ENCODE peak calls at places on chromosomes 1 and 21, in four cellular contexts. K, G, F and Q are unnamed samples. For H3K4me1, the result is how much of the 10 kb centered on the place peaks cover.

GRCh38 chr1:111739984-111740765 is 980 bp upstream of the INKA2 start:
- DNase-seq in F (peak), G (peak), K (peak), Q (no peak)

GRCh38 chr1:109161836-109162606 is 48.1 kb downstream of the ELAPOR1 start:
- DNase-seq in K (peak), G (no peak), F (peak), Q (peak)

GRCh38 chr1:196078691-196079090 is 529.5 kb downstream of the KCNT2 start:
- DNase-seq in F (no peak), K (no peak), G (no peak), Q (no peak)

GRCh38 chr1:247332901-247333361 is 1.3 kb upstream of the ZNF496 start:
- DNase-seq in G (peak), F (no peak), K (peak), Q (no peak)

GRCh38 chr1:26283226-26283853 is 3.5 kb downstream of the SH3BGRL3 start:
- DNase-seq in F (no peak), G (no peak), K (peak), Q (no peak)

GRCh38 chr1:167520711-167521206 is 2.4 kb upstream of the CD247 start:
- DNase-seq in G (no peak), K (no peak), F (no peak), Q (no peak)

GRCh38 chr21:25461730-25462129 is 145.6 kb downstream of the MRPL39 start:
- DNase-seq in G (no peak), F (no peak), K (no peak), Q (no peak)

GRCh38 chr1:220184503-220184902 is 87.8 kb downstream of the RAB3GAP2 start:
- DNase-seq in G (no peak), K (no peak), F (no peak), Q (no peak)

GRCh38 chr1:93980320-93980744 is 71.1 kb upstream of the GCLM start:
- DNase-seq in K (peak), G (peak), F (no peak), Q (peak)

GRCh38 chr1:47241114-47242113 is 9.4 kb upstream of the TAL1 start:
- DNase-seq in K (no peak), F (no peak), G (no peak), Q (no peak)

GRCh38 chr1:65177457-65177856 is 29.5 kb downstream of the AK4 start:
- DNase-seq in F (no peak), G (no peak), K (peak), Q (no peak)

GRCh38 chr1:222390181-222390580 is 157.7 kb downstream of the HHIPL2 start:
- DNase-seq in G (no peak), K (peak), F (no peak), Q (no peak)

GRCh38 chr1:204302769-204303168 is 57.0 kb downstream of the PLEKHA6 start:
- DNase-seq in F (no peak), K (no peak), G (no peak), Q (no peak)

GRCh38 chr1:204307334-204307883 is 52.3 kb downstream of the PLEKHA6 start:
- DNase-seq in G (peak), F (peak), K (no peak), Q (no peak)

GRCh38 chr1:204306076-204306475 is 53.7 kb downstream of the PLEKHA6 start:
- DNase-seq in G (no peak), K (no peak), F (no peak), Q (no peak)

GRCh38 chr1:204304067-204304466 is 55.7 kb downstream of the PLEKHA6 start:
- DNase-seq in G (peak), F (peak), K (no peak), Q (no peak)

DNA sequence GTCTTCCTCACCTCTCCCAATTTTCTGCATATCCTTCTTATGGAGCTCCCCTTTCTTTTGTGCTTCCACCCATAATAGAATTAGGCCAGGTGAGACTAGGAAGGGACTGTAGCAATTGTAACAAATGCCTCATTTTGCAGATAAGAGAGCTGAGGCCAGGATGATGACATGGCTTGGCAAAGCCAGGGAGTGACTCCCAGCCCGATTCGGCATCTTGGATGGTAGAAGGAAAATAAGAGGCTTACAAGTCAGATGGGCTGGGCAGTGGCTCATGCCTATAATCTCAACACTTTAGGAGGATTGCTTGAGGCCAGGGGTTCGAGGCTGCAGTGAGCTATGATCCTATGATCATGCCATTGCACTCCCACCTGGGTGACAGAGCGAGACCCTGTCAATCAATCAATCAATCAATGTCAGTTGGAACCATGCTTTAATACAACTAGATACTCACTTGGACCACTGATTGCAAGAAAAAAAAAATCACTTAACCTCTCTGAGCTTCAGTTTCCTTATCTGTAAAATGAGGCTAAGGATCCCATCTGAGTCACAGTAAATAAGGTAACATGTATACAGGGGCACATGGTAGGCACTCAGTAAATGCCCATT is 51.6 kb downstream of the PLEKHA6 start:
- DNase-seq in F (peak), G (no peak), K (no peak), Q (no peak)
- H2AFZ ChIP-seq in F (no peak), G (no peak), K (no peak), Q (no peak)

GRCh38 chr1:214363386-214363785 is 82.4 kb downstream of the SMYD2 start:
- DNase-seq in G (no peak), K (no peak), F (no peak), Q (no peak)
- H3K4me1 ChIP-seq in G (under half), K (under half), F (under half), Q (under half)

GRCh38 chr21:45228656-45229240 is 58.9 kb downstream of the POFUT2 start:
- DNase-seq in F (peak), K (no peak), G (no peak), Q (no peak)
- H3K27ac ChIP-seq in F (peak), K (peak), G (no peak), Q (no peak)

GRCh38 chr1:164470996-164471395 is 88.0 kb upstream of the PBX1 start:
- DNase-seq in K (no peak), F (no peak), G (no peak), Q (no peak)

GRCh38 chr1:164466429-164466828 is 92.6 kb upstream of the PBX1 start:
- DNase-seq in K (no peak), F (no peak), G (no peak), Q (no peak)

GRCh38 chr1:164466001-164466421 is 93.0 kb upstream of the PBX1 start:
- DNase-seq in F (no peak), G (no peak), K (no peak), Q (no peak)
- H2AFZ ChIP-seq in F (no peak), G (no peak), K (no peak), Q (no peak)

DNA sequence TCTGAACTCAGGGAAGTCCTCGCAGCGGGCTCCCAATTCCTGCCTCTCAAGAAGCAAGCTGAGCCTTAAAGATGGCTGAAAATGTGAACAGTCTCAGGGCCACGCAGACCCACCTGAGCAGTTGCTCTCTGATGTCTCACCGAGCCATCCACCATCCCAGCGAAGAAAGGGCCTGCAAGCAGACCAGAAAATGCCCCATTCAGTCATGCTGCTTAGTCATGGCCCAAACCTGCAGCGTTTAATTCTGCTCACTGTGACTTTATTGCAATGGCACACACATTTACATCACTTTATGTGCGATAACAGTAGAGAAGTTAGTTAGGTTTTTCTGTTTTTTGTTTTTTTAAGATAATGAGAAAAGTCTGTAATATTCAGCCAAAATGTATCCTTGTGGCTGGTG is 119.6 kb upstream of the IRF2BP2 start:
- DNase-seq in F (no peak), K (peak), G (no peak), Q (no peak)
- H3K4me1 ChIP-seq in F (under half), K (half or more), G (under half), Q (half or more)

DNA sequence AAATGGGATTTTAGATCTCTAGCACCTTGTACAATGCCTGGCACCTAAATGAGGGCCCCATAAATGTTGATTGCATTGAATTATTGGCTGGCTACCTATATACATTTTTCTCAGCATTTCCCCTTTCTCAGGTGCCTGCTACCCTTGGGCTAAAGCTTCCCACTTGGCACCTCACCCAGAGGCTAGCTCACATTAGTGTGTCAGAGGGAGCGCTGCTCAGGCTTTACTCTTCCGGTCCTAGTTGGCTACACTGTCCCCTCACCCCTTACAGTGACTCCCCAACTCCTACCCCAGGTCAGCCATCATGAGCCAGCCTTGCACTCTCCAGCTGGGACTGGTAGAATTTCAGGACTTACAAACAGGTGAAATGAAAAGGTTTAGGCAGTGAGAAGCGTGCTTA is 9.5 kb downstream of the TRAF5 start:
- DNase-seq in G (no peak), K (no peak), F (no peak), Q (no peak)
- H3K27ac ChIP-seq in G (no peak), K (no peak), F (no peak), Q (no peak)

GRCh38 chr1:67898033-67898726 is 64.9 kb upstream of the GNG12 start:
- DNase-seq in F (peak), K (no peak), G (no peak), Q (no peak)

GRCh38 chr1:67896826-67897225 is 63.6 kb upstream of the GNG12 start:
- DNase-seq in K (no peak), G (no peak), F (no peak), Q (no peak)

GRCh38 chr1:67894981-67895735 is 61.9 kb upstream of the GNG12 start:
- DNase-seq in G (no peak), F (no peak), K (no peak), Q (no peak)

GRCh38 chr1:67893126-67893495 is 59.8 kb upstream of the GNG12 start:
- DNase-seq in K (no peak), G (no peak), F (no peak), Q (no peak)

GRCh38 chr1:67897270-67897949 is 64.1 kb upstream of the GNG12 start:
- DNase-seq in F (no peak), G (no peak), K (no peak), Q (no peak)
- H2AFZ ChIP-seq in F (no peak), G (peak), K (peak), Q (no peak)